ENCODE peak calls at places on chromosomes 5 and 9, in four cellular contexts. One of them, this sample, is unnamed. For H3K27me3 and H3K4me1, the result is how much of the 10 kb centered on the place peaks cover.

GRCh38 chr9:110251212-110251611 is 5.1 kb downstream of the TXN start:
- DNase-seq in adrenal gland: no peak
- DNase-seq in pancreas: no peak
- DNase-seq in left ventricle myocardium inferior: no peak
- DNase-seq in this sample: no peak

GRCh38 chr9:82223442-82223841 is 234.9 kb downstream of the SPATA31D1 start:
- DNase-seq in left ventricle myocardium inferior: no peak
- DNase-seq in pancreas: no peak
- DNase-seq in adrenal gland: no peak
- DNase-seq in this sample: no peak

GRCh38 chr5:67816456-67816855 is 399.1 kb upstream of the PIK3R1 start:
- DNase-seq in adrenal gland: no peak
- DNase-seq in left ventricle myocardium inferior: no peak
- DNase-seq in pancreas: no peak
- DNase-seq in this sample: no peak

GRCh38 chr9:2741441-2742158 is 24.3 kb downstream of the KCNV2 start:
- DNase-seq in left ventricle myocardium inferior: no peak
- DNase-seq in adrenal gland: no peak
- DNase-seq in pancreas: peak
- DNase-seq in this sample: no peak

GRCh38 chr5:2255915-2256645 is 373.4 kb upstream of the IRX4 start:
- DNase-seq in left ventricle myocardium inferior: no peak
- DNase-seq in pancreas: no peak
- DNase-seq in adrenal gland: no peak
- DNase-seq in this sample: no peak

GRCh38 chr5:132747693-132748440 is 641 bp downstream of the CCNI2 start:
- DNase-seq in pancreas: no peak
- DNase-seq in adrenal gland: no peak
- DNase-seq in left ventricle myocardium inferior: no peak
- DNase-seq in this sample: peak

GRCh38 chr5:32638309-32638708 is 53.0 kb downstream of the SUB1 start:
- DNase-seq in adrenal gland: no peak
- DNase-seq in pancreas: no peak
- DNase-seq in left ventricle myocardium inferior: no peak
- DNase-seq in this sample: no peak

GRCh38 chr9:137255448-137256114 is 454 bp downstream of the NELFB start:
- DNase-seq in adrenal gland: peak
- DNase-seq in pancreas: no peak
- DNase-seq in left ventricle myocardium inferior: peak
- DNase-seq in this sample: no peak

GRCh38 chr9:128215491-128216404 is 12.6 kb downstream of the DNM1 start:
- DNase-seq in adrenal gland: no peak
- DNase-seq in left ventricle myocardium inferior: peak
- DNase-seq in pancreas: no peak
- DNase-seq in this sample: peak

DNA sequence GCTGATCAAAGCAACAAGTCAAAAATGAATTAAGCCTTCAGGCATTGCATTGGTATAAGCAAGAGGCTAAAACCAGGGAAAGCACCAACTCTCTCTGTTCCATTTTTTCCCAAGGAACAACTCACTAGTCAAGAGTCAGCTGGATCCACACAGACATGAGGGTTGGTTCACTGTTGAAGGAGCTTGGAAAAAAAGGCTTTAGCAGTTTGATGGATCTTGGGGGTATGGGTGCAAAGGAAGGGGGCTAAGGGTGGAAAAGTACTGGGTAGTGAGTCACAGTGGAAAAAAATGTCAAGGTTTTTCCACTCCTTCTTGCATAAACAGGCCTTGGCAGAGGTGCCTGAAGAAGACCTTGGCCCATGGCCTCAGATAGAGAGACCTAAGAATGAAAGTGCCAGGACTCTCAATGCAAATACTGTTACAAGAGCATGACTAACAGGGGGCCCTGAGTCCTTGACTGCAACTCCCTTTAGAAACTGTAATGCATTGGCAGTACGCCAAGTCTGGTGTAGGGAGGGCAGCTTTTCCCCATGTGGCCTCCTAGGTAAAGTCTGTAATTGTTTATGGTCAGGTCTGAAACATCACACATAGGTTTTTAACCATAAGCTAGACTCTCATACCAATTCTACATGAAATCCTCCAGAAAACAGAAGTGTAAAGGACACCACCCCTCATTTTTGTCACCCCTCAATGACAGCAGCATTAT is 23.7 kb downstream of the ACTL7A start:
- DNase-seq in left ventricle myocardium inferior: no peak
- DNase-seq in pancreas: peak
- DNase-seq in adrenal gland: peak
- DNase-seq in this sample: peak
- H3K27ac ChIP-seq in left ventricle myocardium inferior: no peak
- H3K27ac ChIP-seq in pancreas: peak
- H3K27ac ChIP-seq in adrenal gland: peak
- H3K27ac ChIP-seq in this sample: no peak

DNA sequence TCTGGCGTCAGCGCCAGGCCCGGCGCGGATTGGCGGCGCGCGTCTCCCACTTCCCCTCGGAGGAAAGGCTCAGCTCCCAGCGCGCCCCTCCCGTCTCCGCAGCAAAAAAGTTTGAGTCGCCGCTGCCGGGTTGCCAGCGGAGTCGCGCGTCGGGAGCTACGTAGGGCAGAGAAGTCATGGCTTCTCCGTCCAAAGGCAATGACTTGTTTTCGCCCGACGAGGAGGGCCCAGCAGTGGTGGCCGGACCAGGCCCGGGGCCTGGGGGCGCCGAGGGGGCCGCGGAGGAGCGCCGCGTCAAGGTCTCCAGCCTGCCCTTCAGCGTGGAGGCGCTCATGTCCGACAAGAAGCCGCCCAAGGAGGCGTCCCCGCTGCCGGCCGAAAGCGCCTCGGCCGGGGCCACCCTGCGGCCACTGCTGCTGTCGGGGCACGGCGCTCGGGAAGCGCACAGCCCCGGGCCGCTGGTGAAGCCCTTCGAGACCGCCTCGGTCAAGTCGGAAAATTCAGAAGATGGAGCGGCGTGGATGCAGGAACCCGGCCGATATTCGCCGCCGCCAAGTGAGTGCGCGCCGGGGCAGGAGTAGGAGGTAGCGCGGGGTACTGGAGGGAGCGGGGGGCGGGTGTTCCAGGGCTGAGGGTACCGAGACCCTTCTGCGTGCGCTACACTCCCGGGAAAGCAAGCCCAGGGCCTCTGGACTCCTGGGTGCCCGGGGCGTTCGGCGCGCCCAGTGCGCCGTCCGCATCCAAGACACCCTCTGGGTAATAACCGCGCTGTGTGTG is at the start of gene MSX2:
- DNase-seq in adrenal gland: peak
- DNase-seq in pancreas: peak
- DNase-seq in left ventricle myocardium inferior: peak
- DNase-seq in this sample: peak
- H3K27me3 ChIP-seq in adrenal gland: half or more
- H3K27me3 ChIP-seq in pancreas: under half
- H3K27me3 ChIP-seq in left ventricle myocardium inferior: half or more
- H3K27me3 ChIP-seq in this sample: under half

DNA sequence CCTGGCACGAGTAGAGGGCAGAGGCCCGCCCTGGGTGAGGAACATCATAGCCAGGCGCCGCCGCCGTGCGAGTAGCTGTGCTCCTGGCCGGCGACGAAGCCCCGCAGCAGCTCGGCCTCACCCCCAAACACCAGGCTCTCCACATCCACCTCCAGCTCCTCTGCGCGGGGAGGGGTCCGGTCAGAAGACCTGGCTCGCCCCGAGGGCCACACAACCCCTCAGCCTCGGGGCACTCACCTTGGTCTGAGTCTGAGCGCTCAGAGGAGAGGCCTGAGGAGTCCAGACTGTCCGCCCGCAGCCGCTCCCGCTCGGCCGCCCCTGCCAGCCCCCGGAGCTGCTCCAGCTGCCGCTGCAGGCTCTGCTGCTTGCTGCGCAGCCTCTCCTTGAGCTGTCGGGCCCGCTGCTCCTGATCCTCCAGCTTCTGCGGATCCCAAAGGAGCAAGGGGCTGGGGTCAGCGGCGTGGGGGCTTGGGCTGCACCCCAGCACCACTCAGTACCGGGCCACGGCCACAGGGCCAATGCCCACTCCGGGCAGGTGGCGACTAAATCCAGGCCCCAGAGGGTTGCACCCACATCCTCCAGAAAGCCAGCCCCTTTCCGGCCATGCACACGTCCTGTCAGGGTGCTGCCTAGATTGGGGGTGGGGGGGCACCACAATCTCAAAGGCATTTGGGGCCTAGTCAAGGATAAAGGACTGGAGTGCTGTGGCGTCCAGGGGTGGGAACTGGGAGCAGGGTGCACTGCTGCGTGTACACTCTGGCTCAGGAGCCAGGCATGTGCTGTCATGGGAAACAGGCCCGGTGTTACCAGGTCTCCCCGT is 3.9 kb downstream of the MXD3 start:
- DNase-seq in adrenal gland: no peak
- DNase-seq in pancreas: peak
- DNase-seq in left ventricle myocardium inferior: no peak
- DNase-seq in this sample: no peak
- H3K4me1 ChIP-seq in adrenal gland: under half
- H3K4me1 ChIP-seq in pancreas: under half
- H3K4me1 ChIP-seq in left ventricle myocardium inferior: half or more
- H3K4me1 ChIP-seq in this sample: under half

GRCh38 chr5:40452874-40453624 is 226.7 kb upstream of the PTGER4 start:
- DNase-seq in pancreas: no peak
- DNase-seq in left ventricle myocardium inferior: no peak
- DNase-seq in adrenal gland: no peak
- DNase-seq in this sample: no peak
- H3K27ac ChIP-seq in pancreas: no peak
- H3K27ac ChIP-seq in left ventricle myocardium inferior: no peak
- H3K27ac ChIP-seq in adrenal gland: no peak
- H3K27ac ChIP-seq in this sample: no peak

GRCh38 chr9:86405086-86405491 is 50.9 kb upstream of the TUT7 start:
- DNase-seq in pancreas: peak
- DNase-seq in adrenal gland: no peak
- DNase-seq in left ventricle myocardium inferior: no peak
- DNase-seq in this sample: no peak
- H3K27me3 ChIP-seq in pancreas: under half
- H3K27me3 ChIP-seq in adrenal gland: under half
- H3K27me3 ChIP-seq in left ventricle myocardium inferior: under half
- H3K27me3 ChIP-seq in this sample: under half

DNA sequence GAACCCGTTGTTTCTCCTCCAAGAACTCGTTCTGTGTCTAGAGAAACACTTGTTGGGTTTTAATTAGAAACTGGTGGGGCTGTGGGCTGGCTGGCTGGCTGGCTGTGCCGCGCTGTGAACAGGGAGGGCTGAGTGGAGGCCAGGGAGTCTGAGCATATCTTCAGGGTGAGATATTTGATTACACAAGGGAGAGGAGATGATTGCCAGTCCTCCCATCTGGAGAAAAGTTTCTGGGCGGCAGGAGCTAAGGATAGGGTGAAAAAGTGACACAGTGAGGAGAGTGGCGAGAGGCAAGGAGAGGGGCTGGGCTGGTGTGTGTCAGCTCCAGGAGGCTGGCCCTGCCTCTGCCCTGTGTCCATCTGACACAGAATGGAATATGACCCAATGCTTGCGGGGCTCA is 63.0 kb downstream of the GDNF start:
- DNase-seq in adrenal gland: no peak
- DNase-seq in pancreas: no peak
- DNase-seq in left ventricle myocardium inferior: no peak
- DNase-seq in this sample: no peak
- H3K4me1 ChIP-seq in adrenal gland: under half
- H3K4me1 ChIP-seq in pancreas: under half
- H3K4me1 ChIP-seq in left ventricle myocardium inferior: under half
- H3K4me1 ChIP-seq in this sample: under half

GRCh38 chr9:91814681-91815212 is 135.3 kb downstream of the ROR2 start:
- DNase-seq in left ventricle myocardium inferior: no peak
- DNase-seq in adrenal gland: no peak
- DNase-seq in pancreas: no peak
- DNase-seq in this sample: no peak

GRCh38 chr9:91817106-91817492 is 132.9 kb downstream of the ROR2 start:
- DNase-seq in adrenal gland: no peak
- DNase-seq in pancreas: no peak
- DNase-seq in left ventricle myocardium inferior: no peak
- DNase-seq in this sample: no peak

GRCh38 chr9:91814214-91814613 is 135.8 kb downstream of the ROR2 start:
- DNase-seq in left ventricle myocardium inferior: no peak
- DNase-seq in pancreas: no peak
- DNase-seq in adrenal gland: no peak
- DNase-seq in this sample: no peak

GRCh38 chr9:91816356-91816755 is 133.7 kb downstream of the ROR2 start:
- DNase-seq in adrenal gland: no peak
- DNase-seq in left ventricle myocardium inferior: no peak
- DNase-seq in pancreas: no peak
- DNase-seq in this sample: no peak

GRCh38 chr9:91815896-91816295 is 134.1 kb downstream of the ROR2 start:
- DNase-seq in pancreas: no peak
- DNase-seq in adrenal gland: no peak
- DNase-seq in left ventricle myocardium inferior: no peak
- DNase-seq in this sample: no peak
- H3K27ac ChIP-seq in pancreas: no peak
- H3K27ac ChIP-seq in adrenal gland: peak
- H3K27ac ChIP-seq in left ventricle myocardium inferior: no peak
- H3K27ac ChIP-seq in this sample: no peak

GRCh38 chr5:104739503-104739902 is 1176.9 kb upstream of the NUDT12 start:
- DNase-seq in pancreas: no peak
- DNase-seq in adrenal gland: no peak
- DNase-seq in left ventricle myocardium inferior: no peak
- DNase-seq in this sample: no peak
- H3K27me3 ChIP-seq in pancreas: under half
- H3K27me3 ChIP-seq in adrenal gland: under half
- H3K27me3 ChIP-seq in left ventricle myocardium inferior: under half
- H3K27me3 ChIP-seq in this sample: under half

GRCh38 chr5:448061-448765 is 5.2 kb downstream of the EXOC3 start:
- DNase-seq in left ventricle myocardium inferior: peak
- DNase-seq in pancreas: peak
- DNase-seq in adrenal gland: peak
- DNase-seq in this sample: peak

GRCh38 chr5:446864-447263 is 3.9 kb downstream of the EXOC3 start:
- DNase-seq in adrenal gland: no peak
- DNase-seq in pancreas: no peak
- DNase-seq in left ventricle myocardium inferior: no peak
- DNase-seq in this sample: no peak

GRCh38 chr5:448766-449090 is 5.8 kb downstream of the EXOC3 start:
- DNase-seq in left ventricle myocardium inferior: no peak
- DNase-seq in pancreas: no peak
- DNase-seq in adrenal gland: no peak
- DNase-seq in this sample: no peak

GRCh38 chr5:446066-446725 is 3.2 kb downstream of the EXOC3 start:
- DNase-seq in left ventricle myocardium inferior: no peak
- DNase-seq in pancreas: no peak
- DNase-seq in adrenal gland: no peak
- DNase-seq in this sample: no peak

DNA sequence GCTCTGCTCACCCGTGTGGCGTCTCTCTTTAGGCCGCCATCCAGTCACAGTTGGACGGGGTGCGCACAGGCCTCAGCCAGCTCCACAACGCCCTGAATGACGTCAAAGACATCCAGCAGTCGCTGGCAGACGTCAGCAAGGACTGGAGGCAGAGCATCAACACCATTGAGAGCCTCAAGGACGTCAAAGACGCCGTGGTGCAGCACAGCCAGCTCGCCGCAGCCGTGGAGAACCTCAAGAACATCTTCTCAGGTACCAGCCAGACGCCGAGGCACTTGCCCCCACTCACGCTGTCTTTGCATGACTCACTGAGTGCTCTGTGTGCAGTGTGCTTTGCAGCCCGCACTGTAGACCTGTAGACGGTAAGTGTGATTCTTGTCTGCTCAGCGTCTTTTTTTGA is 4.5 kb downstream of the EXOC3 start:
- DNase-seq in left ventricle myocardium inferior: peak
- DNase-seq in pancreas: no peak
- DNase-seq in adrenal gland: no peak
- DNase-seq in this sample: no peak
- H3K4me1 ChIP-seq in left ventricle myocardium inferior: under half
- H3K4me1 ChIP-seq in pancreas: under half
- H3K4me1 ChIP-seq in adrenal gland: under half
- H3K4me1 ChIP-seq in this sample: under half

GRCh38 chr9:16000826-16001225 is 448.0 kb downstream of the CCDC171 start:
- DNase-seq in pancreas: no peak
- DNase-seq in left ventricle myocardium inferior: no peak
- DNase-seq in adrenal gland: no peak
- DNase-seq in this sample: no peak
- H3K27ac ChIP-seq in pancreas: no peak
- H3K27ac ChIP-seq in left ventricle myocardium inferior: no peak
- H3K27ac ChIP-seq in adrenal gland: no peak
- H3K27ac ChIP-seq in this sample: no peak